ENCODE peak calls at places on chromosomes 5 and 9, in eight cellular contexts. W is WERI-Rb-1, C is ovary, R is lung, P is breast epithelium, E is SK-N-SH, L is right atrium auricular region, Z is GM12865. U is an unnamed sample.

GRCh38 chr5:16933337-16933736 is 2.8 kb downstream of the MYO10 start:
- DNase-seq in W (no peak), C (no peak), R (no peak), P (no peak), E (no peak), L (no peak), Z (no peak), U (no peak)

GRCh38 chr9:77764894-77765780 is 117.0 kb upstream of the GNA14 start:
- DNase-seq in W (no peak), C (no peak), R (no peak), P (no peak), E (peak), L (no peak), Z (peak), U (peak)

GRCh38 chr5:147234825-147235635 is at the start of gene STK32A:
- DNase-seq in W (peak), C (peak), R (peak), P (no peak), E (peak), L (no peak), Z (no peak), U (peak)

GRCh38 chr5:96967400-96967799 is 31.5 kb downstream of the LNPEP start:
- DNase-seq in W (no peak), C (no peak), R (no peak), P (no peak), E (no peak), L (no peak), Z (no peak), U (no peak)

GRCh38 chr5:73814234-73814846 is 188.3 kb downstream of the ARHGEF28 start:
- DNase-seq in W (no peak), C (no peak), R (no peak), P (no peak), E (no peak), L (no peak), Z (no peak), U (no peak)

GRCh38 chr9:114311571-114312512 is 11.1 kb upstream of the ORM1 start:
- DNase-seq in W (peak), C (peak), R (no peak), P (no peak), E (no peak), L (no peak), Z (no peak), U (peak)

GRCh38 chr5:53480474-53481353 is at the start of gene FST:
- DNase-seq in W (peak), C (peak), R (no peak), P (no peak), E (peak), L (no peak), Z (no peak), U (peak)

GRCh38 chr9:137296214-137297059 is 5.6 kb downstream of the NRARP start:
- DNase-seq in W (no peak), C (no peak), R (no peak), P (no peak), E (peak), L (peak), Z (no peak), U (no peak)

GRCh38 chr9:84966876-84967830 is 297.6 kb downstream of the NTRK2 start:
- DNase-seq in W (peak), C (no peak), R (no peak), P (no peak), E (no peak), L (no peak), Z (peak), U (peak)

GRCh38 chr5:128284236-128284635 is 200.7 kb downstream of the SLC12A2 start:
- DNase-seq in W (no peak), C (no peak), R (no peak), P (no peak), E (no peak), L (no peak), Z (no peak), U (no peak)

DNA sequence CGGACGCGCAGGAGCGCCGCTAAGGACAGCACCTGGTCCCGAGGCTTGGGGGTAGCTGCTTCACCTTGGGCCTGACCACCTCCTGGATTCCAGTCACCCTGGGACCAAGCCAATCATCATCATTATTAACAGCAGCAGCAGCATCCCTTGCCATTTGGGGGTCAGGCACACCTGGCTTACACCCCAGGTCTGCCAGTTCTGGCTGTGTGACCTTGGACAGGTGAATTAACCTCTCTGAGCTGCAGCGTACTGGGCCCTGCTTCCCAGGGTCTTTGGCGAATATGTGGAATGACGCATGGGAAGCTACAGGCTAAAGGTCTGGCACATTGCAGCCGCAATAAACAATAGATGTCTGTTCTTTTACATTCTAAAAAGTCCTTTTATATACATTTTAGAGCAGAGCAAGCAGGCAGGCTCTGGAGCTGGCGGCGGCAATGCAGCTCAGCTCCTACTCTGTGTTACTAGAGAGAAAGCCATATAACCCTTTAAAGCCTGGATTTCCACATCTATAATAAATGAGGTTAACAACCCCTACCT is 97.8 kb upstream of the CPLX2 start:
- DNase-seq in W (no peak), C (no peak), R (no peak), P (no peak), E (no peak), L (no peak), Z (no peak), U (no peak)
- H3K4me3 ChIP-seq in W (no peak), C (no peak), R (no peak), P (peak), E (no peak), L (no peak), Z (no peak), U (peak)

DNA sequence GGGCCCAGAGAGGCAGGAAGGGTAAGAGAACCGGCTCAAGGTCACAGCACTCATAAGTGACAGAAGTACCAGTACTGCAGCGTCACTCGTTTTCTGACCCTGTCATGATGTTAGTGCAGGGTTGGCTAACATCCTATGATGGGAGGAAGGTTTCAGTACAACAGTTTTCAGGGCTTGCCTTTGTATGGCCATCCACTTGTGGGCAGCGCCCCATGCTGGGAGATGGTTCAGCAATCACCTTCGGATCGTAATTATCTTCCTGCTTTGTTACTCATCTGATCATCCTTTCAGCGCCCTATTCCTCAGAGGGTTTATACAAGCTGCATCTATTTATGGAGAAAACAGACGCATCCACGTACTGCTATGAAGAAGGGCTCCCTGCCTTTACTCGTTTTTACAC is 2.4 kb downstream of the MAP1B start:
- DNase-seq in W (peak), C (no peak), R (no peak), P (no peak), E (peak), L (no peak), Z (no peak), U (no peak)
- H3K4me3 ChIP-seq in W (peak), C (no peak), R (no peak), P (peak), E (peak), L (peak), Z (no peak), U (no peak)

DNA sequence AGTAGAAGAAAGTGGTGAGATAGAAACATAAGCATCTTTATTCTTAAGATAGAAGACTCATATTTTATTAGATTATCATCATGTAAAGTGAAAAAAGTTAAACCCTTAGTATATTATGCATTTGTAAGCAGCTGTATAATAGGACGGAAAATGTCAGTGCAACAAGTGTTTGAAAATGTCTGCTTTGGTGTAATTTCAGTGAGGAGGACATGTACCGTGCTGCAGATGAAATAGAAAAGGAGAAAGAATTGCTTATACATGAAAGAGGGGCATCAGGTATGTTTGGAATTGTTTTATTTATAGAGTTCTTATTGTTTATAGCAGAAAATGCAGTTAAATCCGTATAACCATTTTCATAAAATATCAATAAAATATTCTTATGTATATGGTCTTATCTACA is 8.9 kb downstream of the OTULIN start:
- DNase-seq in W (no peak), C (no peak), R (no peak), P (no peak), E (no peak), L (no peak), Z (no peak), U (no peak)
- H3K4me3 ChIP-seq in W (no peak), C (no peak), R (no peak), P (no peak), E (no peak), L (no peak), Z (no peak), U (no peak)

GRCh38 chr5:40623480-40624420 is 56.0 kb upstream of the PTGER4 start:
- DNase-seq in W (no peak), C (no peak), R (no peak), P (no peak), E (no peak), L (no peak), Z (no peak), U (no peak)
- H3K4me3 ChIP-seq in W (no peak), C (no peak), R (no peak), P (no peak), E (no peak), L (no peak), Z (no peak), U (no peak)

DNA sequence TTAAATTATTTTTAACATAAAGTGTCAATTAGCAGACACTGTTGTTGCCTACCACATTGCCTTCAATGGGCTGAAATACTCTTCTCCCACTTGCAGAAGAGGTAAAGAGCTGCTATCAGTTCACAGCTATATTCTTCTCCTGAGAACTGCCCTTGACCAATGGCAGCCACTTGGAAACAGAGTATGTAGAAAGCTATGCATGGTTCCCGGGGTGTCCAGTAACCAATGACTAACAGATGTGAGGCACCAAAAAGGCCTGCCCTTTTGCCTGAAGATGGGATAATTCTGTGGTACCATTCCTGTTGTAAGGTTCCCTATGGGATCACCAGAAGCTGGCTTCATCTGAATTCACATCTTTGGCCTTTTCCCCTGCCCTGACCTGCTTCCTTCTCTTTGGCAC is 181.4 kb upstream of the MAP3K1 start:
- DNase-seq in W (no peak), C (no peak), R (no peak), P (no peak), E (no peak), L (no peak), Z (no peak), U (no peak)
- H3K4me3 ChIP-seq in W (no peak), C (no peak), R (no peak), P (no peak), E (no peak), L (no peak), Z (no peak), U (no peak)

GRCh38 chr5:35618791-35619190 is 1.1 kb downstream of the SPEF2 start:
- DNase-seq in W (no peak), C (no peak), R (no peak), P (no peak), E (no peak), L (no peak), Z (no peak), U (no peak)
- H3K4me3 ChIP-seq in W (no peak), C (peak), R (no peak), P (peak), E (no peak), L (no peak), Z (no peak), U (no peak)

GRCh38 chr5:72505026-72505425 is 2.2 kb downstream of the ZNF366 start:
- DNase-seq in W (no peak), C (no peak), R (no peak), P (no peak), E (no peak), L (no peak), Z (no peak), U (no peak)
- H3K4me3 ChIP-seq in W (no peak), C (no peak), R (no peak), P (peak), E (no peak), L (peak), Z (no peak), U (no peak)

GRCh38 chr9:20740929-20741582 is 57.0 kb downstream of the FOCAD start:
- DNase-seq in W (no peak), C (no peak), R (no peak), P (no peak), E (no peak), L (no peak), Z (no peak), U (no peak)
- H3K4me3 ChIP-seq in W (no peak), C (no peak), R (no peak), P (no peak), E (no peak), L (no peak), Z (no peak), U (no peak)